ENCODE peak calls at places on chromosomes 1 and 21, in ten cellular contexts. R, B, A, I, F, J, P, G, Z and U are unnamed samples.
A peak's percentile ranks its signal among the peaks of the same experiment; 100 is the strongest.

GRCh38 chr1:60916926-60917325 is 165.4 kb upstream of the NFIA start:
- DNase-seq in R (no peak), B (no peak), A (no peak), I (no peak), F (no peak), J (no peak), P (no peak), G (no peak), Z (no peak), U (no peak)

GRCh38 chr1:228217551-228218344 is 9.9 kb downstream of the OBSCN start:
- DNase-seq in R (no peak), B (no peak), A (no peak), I (no peak), F (no peak), J (no peak), P (no peak), G (no peak), Z (no peak), U (no peak)

GRCh38 chr1:201480231-201481003 is 11.4 kb upstream of the PHLDA3 start:
- DNase-seq in R (peak; percentile 78), B (peak; percentile 92), A (peak; percentile 91), I (peak; percentile 89), F (no peak), J (no peak), P (peak; percentile 55), G (peak; percentile 90), Z (peak; percentile 83), U (peak; percentile 83)

GRCh38 chr1:219784660-219785391 is 143.5 kb downstream of the SLC30A10 start:
- DNase-seq in R (no peak), B (no peak), A (no peak), I (no peak), F (no peak), J (no peak), P (peak; percentile 73), G (peak; percentile 17), Z (no peak), U (no peak)

GRCh38 chr1:58881471-58881994 is 97.7 kb upstream of the JUN start:
- DNase-seq in R (no peak), B (peak; percentile 56), A (no peak), I (no peak), F (no peak), J (no peak), P (peak; percentile 64), G (no peak), Z (peak; percentile 85), U (no peak)

GRCh38 chr1:9996624-9997582 is at the start of gene RBP7:
- DNase-seq in R (peak; percentile 36), B (peak; percentile 30), A (peak; percentile 68), I (peak; percentile 73), F (no peak), J (peak; percentile 21), P (no peak), G (peak; percentile 16), Z (no peak), U (peak; percentile 39)

GRCh38 chr21:45541221-45542039 is 810 bp downstream of the SLC19A1 start:
- DNase-seq in R (peak; percentile 80), B (peak; percentile 75), A (peak; percentile 91), I (peak; percentile 92), F (no peak), J (peak; percentile 75), P (peak; percentile 55), G (peak; percentile 72), Z (peak; percentile 89), U (peak; percentile 56)

GRCh38 chr1:246934777-246935176 is 3.0 kb upstream of the AHCTF1 start:
- DNase-seq in R (no peak), B (no peak), A (no peak), I (no peak), F (no peak), J (no peak), P (no peak), G (no peak), Z (no peak), U (no peak)

GRCh38 chr1:26745191-26745590 is 42.6 kb upstream of the PIGV start:
- DNase-seq in R (no peak), B (no peak), A (no peak), I (no peak), F (no peak), J (no peak), P (peak; percentile 78), G (no peak), Z (no peak), U (no peak)

GRCh38 chr1:214551052-214551435 is 358 bp downstream of the PTPN14 start:
- DNase-seq in R (peak; percentile 57), B (peak; percentile 69), A (peak; percentile 59), I (peak; percentile 77), F (no peak), J (peak; percentile 71), P (peak; percentile 21), G (peak; percentile 63), Z (peak; percentile 68), U (no peak)
- H3K27ac ChIP-seq in R (peak overlapping the region; percentile 100), B (peak overlapping the region; percentile 90), A (peak overlapping the region; percentile 99), I (peak overlapping the region; percentile 99), F (peak overlapping the region; percentile 99), J (peak overlapping the region; percentile 93), P (peak overlapping the region; percentile 94), G (peak overlapping the region; percentile 98), Z (peak overlapping the region; percentile 83), U (peak overlapping the region; percentile 100)

DNA sequence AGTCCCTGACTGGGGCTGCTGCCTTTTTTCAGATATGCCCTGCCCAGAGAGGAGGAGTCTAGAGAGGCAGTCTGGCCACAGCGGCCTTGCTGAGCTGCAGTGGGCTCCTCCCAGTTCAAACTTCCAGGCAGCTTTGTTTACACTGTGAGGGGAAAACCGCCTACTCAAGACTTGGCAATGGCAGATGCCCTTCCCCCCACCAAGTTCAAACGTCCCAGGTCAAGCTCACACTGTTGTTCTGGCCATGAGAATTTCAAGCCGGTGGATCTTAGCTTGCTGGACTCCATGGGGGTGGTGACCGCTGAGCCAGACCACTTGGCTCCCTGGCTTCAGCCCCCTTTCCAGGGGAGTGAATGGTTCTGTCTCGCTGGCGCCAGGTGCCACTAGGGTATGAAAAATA is 18.3 kb upstream of the C1orf53 start:
- DNase-seq in R (no peak), B (no peak), A (no peak), I (no peak), F (no peak), J (no peak), P (no peak), G (no peak), Z (no peak), U (no peak)
- H3K4me3 ChIP-seq in R (no peak overlapping the region), B (no peak overlapping the region), A (no peak overlapping the region), I (no peak overlapping the region), F (no peak overlapping the region), J (no peak overlapping the region), P (no peak overlapping the region), G (no peak overlapping the region), Z (no peak overlapping the region), U (no peak overlapping the region)

DNA sequence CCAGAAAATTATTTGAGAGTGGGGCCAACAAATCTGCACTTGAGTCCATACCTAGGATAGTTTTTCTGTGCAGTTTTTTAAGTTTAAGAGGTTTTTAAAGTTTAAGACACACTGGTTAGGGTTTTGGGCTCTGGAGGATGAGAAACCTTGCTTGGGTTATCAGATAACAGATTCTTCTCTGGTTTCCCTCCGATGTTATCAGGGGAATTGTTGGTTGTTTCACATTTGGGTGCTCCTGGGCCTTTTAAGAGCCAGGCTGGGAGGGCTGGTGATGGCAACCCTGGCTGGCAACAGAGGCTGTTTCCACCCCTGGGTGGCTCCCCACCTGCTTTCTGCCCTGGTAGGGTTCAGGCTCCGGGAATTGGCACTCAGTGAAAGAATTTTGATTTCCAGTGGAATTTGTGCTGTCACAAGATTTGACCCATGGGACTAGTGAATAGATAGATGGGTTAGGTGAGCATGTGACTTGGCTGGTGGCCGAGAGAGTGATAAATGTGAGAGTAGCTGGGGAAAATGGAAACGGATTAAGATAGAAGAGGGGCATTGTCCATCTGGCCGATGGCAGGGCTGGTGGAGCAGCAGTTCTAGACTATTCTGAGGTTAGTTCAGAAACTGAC is 14.8 kb downstream of the VANGL1 start:
- DNase-seq in R (no peak), B (peak; percentile 32), A (no peak), I (no peak), F (no peak), J (no peak), P (no peak), G (no peak), Z (peak; percentile 84), U (no peak)
- H3K27ac ChIP-seq in R (peak overlapping the region; percentile 68), B (no peak overlapping the region), A (no peak overlapping the region), I (peak overlapping the region; percentile 25), F (no peak overlapping the region), J (no peak overlapping the region), P (no peak overlapping the region), G (no peak overlapping the region), Z (no peak overlapping the region), U (no peak overlapping the region)

DNA sequence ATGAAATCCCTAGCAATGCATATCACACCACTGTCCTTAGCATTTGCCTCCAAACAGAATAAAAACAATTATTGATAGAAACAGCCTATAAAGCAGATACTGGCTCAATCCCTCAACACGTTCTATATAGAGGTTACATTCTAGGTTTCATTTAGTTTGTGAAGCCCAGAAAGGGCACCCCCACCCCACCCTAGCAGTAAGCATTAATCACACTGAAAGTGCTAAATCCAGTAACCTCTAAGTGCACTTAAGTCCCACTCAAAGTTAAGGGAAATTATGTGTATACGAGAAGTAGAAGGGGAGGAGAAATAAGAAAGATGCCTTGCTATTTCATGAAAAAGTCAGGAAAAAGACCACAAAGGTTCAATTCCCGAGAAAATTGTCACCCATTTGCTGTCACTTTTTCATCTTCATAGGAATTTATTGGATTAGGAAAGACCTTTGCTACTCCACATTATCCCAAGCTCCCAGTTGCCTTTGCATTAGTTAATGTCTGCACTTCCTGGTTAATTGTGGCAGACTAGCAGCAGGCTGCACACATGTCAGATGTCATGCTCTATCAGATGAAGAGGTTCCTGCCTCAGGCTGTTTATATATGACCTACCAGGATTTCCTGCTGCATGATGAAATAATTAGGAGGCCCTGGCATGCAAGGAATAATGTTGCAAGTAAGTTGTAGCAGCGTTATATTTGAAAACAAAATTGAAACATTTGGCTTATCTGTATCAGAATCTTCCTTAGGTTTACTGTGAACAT is 54.5 kb upstream of the LHX8 start:
- DNase-seq in R (no peak), B (no peak), A (no peak), I (no peak), F (no peak), J (no peak), P (no peak), G (no peak), Z (no peak), U (no peak)
- H3K4me3 ChIP-seq in R (no peak overlapping the region), B (no peak overlapping the region), A (no peak overlapping the region), I (no peak overlapping the region), F (no peak overlapping the region), J (no peak overlapping the region), P (no peak overlapping the region), G (no peak overlapping the region), Z (no peak overlapping the region), U (no peak overlapping the region)

DNA sequence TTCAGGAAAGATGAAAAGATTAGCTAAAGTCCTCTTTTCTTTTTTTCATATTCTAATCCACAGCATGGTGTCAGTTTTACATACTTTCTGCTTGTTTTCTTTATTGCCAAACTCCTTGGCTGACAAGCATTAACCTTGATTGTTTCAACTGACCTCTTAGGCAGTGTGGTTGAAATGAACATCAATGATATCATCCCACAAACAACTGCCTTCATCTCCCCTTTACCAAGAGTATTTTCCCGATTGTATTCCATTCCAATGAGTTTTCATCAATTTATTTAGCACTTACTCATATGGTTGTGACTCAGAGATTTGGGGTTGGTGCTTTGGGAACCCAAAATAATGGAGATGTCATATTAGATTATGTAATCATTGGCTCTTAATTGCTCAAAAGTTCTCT is 71.8 kb downstream of the SPAG17 start:
- DNase-seq in R (no peak), B (no peak), A (no peak), I (no peak), F (no peak), J (no peak), P (peak; percentile 74), G (no peak), Z (no peak), U (no peak)
- H3K27ac ChIP-seq in R (no peak overlapping the region), B (no peak overlapping the region), A (no peak overlapping the region), I (no peak overlapping the region), F (no peak overlapping the region), J (no peak overlapping the region), P (no peak overlapping the region), G (no peak overlapping the region), Z (no peak overlapping the region), U (no peak overlapping the region)

GRCh38 chr1:13583592-13583963 is at the start of gene PDPN:
- DNase-seq in R (peak; percentile 43), B (no peak), A (no peak), I (peak; percentile 66), F (no peak), J (peak; percentile 86), P (peak; percentile 75), G (peak; percentile 79), Z (no peak), U (no peak)
- H3K4me3 ChIP-seq in R (peak within 1 kb of the TSS; percentile 72), B (no peak within 1 kb of the TSS), A (peak within 1 kb of the TSS; percentile 54), I (peak within 1 kb of the TSS; percentile 68), F (no peak within 1 kb of the TSS), J (peak within 1 kb of the TSS; percentile 53), P (no peak within 1 kb of the TSS), G (peak within 1 kb of the TSS; percentile 64), Z (no peak within 1 kb of the TSS), U (no peak within 1 kb of the TSS)